ENCODE peak calls at places on chromosomes 5 and 9, in nine cellular contexts. One of them, this sample, is unnamed.

GRCh38 chr5:180803181-180804128 is 849 bp upstream of the MGAT1 start:
- DNase-seq in OCI-LY7: peak
- DNase-seq in neural progenitor cell: peak
- DNase-seq in GM23338: peak
- DNase-seq in SK-N-SH: peak
- DNase-seq in HCT116: no peak
- DNase-seq in MM.1S: peak
- DNase-seq in PC-3: no peak
- DNase-seq in hepatocyte: peak
- DNase-seq in this sample: peak

GRCh38 chr9:107446491-107446890 is 43.1 kb downstream of the KLF4 start:
- DNase-seq in OCI-LY7: no peak
- DNase-seq in neural progenitor cell: no peak
- DNase-seq in GM23338: no peak
- DNase-seq in SK-N-SH: no peak
- DNase-seq in HCT116: no peak
- DNase-seq in MM.1S: no peak
- DNase-seq in PC-3: no peak
- DNase-seq in hepatocyte: no peak
- DNase-seq in this sample: no peak

GRCh38 chr9:36141288-36141687 is 4.8 kb downstream of the GLIPR2 start:
- DNase-seq in OCI-LY7: no peak
- DNase-seq in neural progenitor cell: peak
- DNase-seq in GM23338: peak
- DNase-seq in SK-N-SH: peak
- DNase-seq in HCT116: no peak
- DNase-seq in MM.1S: no peak
- DNase-seq in PC-3: peak
- DNase-seq in hepatocyte: no peak
- DNase-seq in this sample: peak

GRCh38 chr9:87601175-87601574 is 103.5 kb downstream of the DAPK1 start:
- DNase-seq in OCI-LY7: no peak
- DNase-seq in neural progenitor cell: peak
- DNase-seq in GM23338: no peak
- DNase-seq in SK-N-SH: no peak
- DNase-seq in HCT116: no peak
- DNase-seq in MM.1S: no peak
- DNase-seq in PC-3: no peak
- DNase-seq in hepatocyte: peak
- DNase-seq in this sample: no peak

GRCh38 chr9:15927131-15927530 is 374.3 kb downstream of the CCDC171 start:
- DNase-seq in OCI-LY7: no peak
- DNase-seq in neural progenitor cell: no peak
- DNase-seq in GM23338: no peak
- DNase-seq in SK-N-SH: no peak
- DNase-seq in HCT116: no peak
- DNase-seq in MM.1S: no peak
- DNase-seq in PC-3: no peak
- DNase-seq in hepatocyte: no peak
- DNase-seq in this sample: peak

GRCh38 chr5:101425345-101425744 is 522.3 kb upstream of the ST8SIA4 start:
- DNase-seq in OCI-LY7: no peak
- DNase-seq in neural progenitor cell: no peak
- DNase-seq in GM23338: no peak
- DNase-seq in SK-N-SH: no peak
- DNase-seq in HCT116: no peak
- DNase-seq in MM.1S: no peak
- DNase-seq in PC-3: no peak
- DNase-seq in hepatocyte: no peak
- DNase-seq in this sample: peak

GRCh38 chr5:116575635-116576042 is 1.0 kb upstream of the SEMA6A start:
- DNase-seq in OCI-LY7: no peak
- DNase-seq in neural progenitor cell: peak
- DNase-seq in GM23338: peak
- DNase-seq in SK-N-SH: no peak
- DNase-seq in HCT116: no peak
- DNase-seq in MM.1S: no peak
- DNase-seq in PC-3: no peak
- DNase-seq in hepatocyte: peak
- DNase-seq in this sample: peak

GRCh38 chr9:17116400-17116837 is 18.4 kb upstream of the CNTLN start:
- DNase-seq in OCI-LY7: peak
- DNase-seq in neural progenitor cell: peak
- DNase-seq in GM23338: peak
- DNase-seq in SK-N-SH: peak
- DNase-seq in HCT116: peak
- DNase-seq in MM.1S: peak
- DNase-seq in PC-3: peak
- DNase-seq in hepatocyte: peak
- DNase-seq in this sample: peak

GRCh38 chr5:174409070-174409469 is 315.3 kb upstream of the MSX2 start:
- DNase-seq in OCI-LY7: no peak
- DNase-seq in neural progenitor cell: no peak
- DNase-seq in GM23338: peak
- DNase-seq in SK-N-SH: no peak
- DNase-seq in HCT116: no peak
- DNase-seq in MM.1S: no peak
- DNase-seq in PC-3: peak
- DNase-seq in hepatocyte: no peak
- DNase-seq in this sample: no peak
- TF ChIP-seq EZH2phosphoT487 in OCI-LY7: no peak
- TF ChIP-seq EZH2phosphoT487 in neural progenitor cell: no peak
- TF ChIP-seq EZH2phosphoT487 in GM23338: no peak
- TF ChIP-seq EZH2phosphoT487 in SK-N-SH: no peak
- TF ChIP-seq EZH2phosphoT487 in HCT116: no peak
- TF ChIP-seq EZH2phosphoT487 in MM.1S: no peak
- TF ChIP-seq EZH2phosphoT487 in PC-3: no peak
- TF ChIP-seq EZH2phosphoT487 in hepatocyte: no peak
- TF ChIP-seq EZH2phosphoT487 in this sample: no peak

GRCh38 chr5:96434201-96434645 is 1.2 kb upstream of the PCSK1 start:
- DNase-seq in OCI-LY7: peak
- DNase-seq in neural progenitor cell: peak
- DNase-seq in GM23338: peak
- DNase-seq in SK-N-SH: peak
- DNase-seq in HCT116: peak
- DNase-seq in MM.1S: peak
- DNase-seq in PC-3: peak
- DNase-seq in hepatocyte: peak
- DNase-seq in this sample: peak

GRCh38 chr5:96431376-96432244 is 1.4 kb downstream of the PCSK1 start:
- DNase-seq in OCI-LY7: no peak
- DNase-seq in neural progenitor cell: peak
- DNase-seq in GM23338: peak
- DNase-seq in SK-N-SH: no peak
- DNase-seq in HCT116: no peak
- DNase-seq in MM.1S: no peak
- DNase-seq in PC-3: no peak
- DNase-seq in hepatocyte: no peak
- DNase-seq in this sample: peak

GRCh38 chr5:96427823-96428222 is 5.2 kb downstream of the PCSK1 start:
- DNase-seq in OCI-LY7: no peak
- DNase-seq in neural progenitor cell: peak
- DNase-seq in GM23338: peak
- DNase-seq in SK-N-SH: no peak
- DNase-seq in HCT116: no peak
- DNase-seq in MM.1S: no peak
- DNase-seq in PC-3: no peak
- DNase-seq in hepatocyte: peak
- DNase-seq in this sample: peak

GRCh38 chr5:96432245-96433065 is 593 bp downstream of the PCSK1 start:
- DNase-seq in OCI-LY7: no peak
- DNase-seq in neural progenitor cell: peak
- DNase-seq in GM23338: peak
- DNase-seq in SK-N-SH: peak
- DNase-seq in HCT116: no peak
- DNase-seq in MM.1S: no peak
- DNase-seq in PC-3: no peak
- DNase-seq in hepatocyte: peak
- DNase-seq in this sample: peak

GRCh38 chr5:96433066-96433447 is at the start of gene PCSK1:
- DNase-seq in OCI-LY7: no peak
- DNase-seq in neural progenitor cell: peak
- DNase-seq in GM23338: peak
- DNase-seq in SK-N-SH: peak
- DNase-seq in HCT116: no peak
- DNase-seq in MM.1S: no peak
- DNase-seq in PC-3: no peak
- DNase-seq in hepatocyte: no peak
- DNase-seq in this sample: peak
- H3K4me3 ChIP-seq in OCI-LY7: no peak
- H3K4me3 ChIP-seq in neural progenitor cell: peak
- H3K4me3 ChIP-seq in GM23338: peak
- H3K4me3 ChIP-seq in SK-N-SH: no peak
- H3K4me3 ChIP-seq in HCT116: no peak
- H3K4me3 ChIP-seq in MM.1S: no peak
- H3K4me3 ChIP-seq in PC-3: no peak
- H3K4me3 ChIP-seq in hepatocyte: no peak
- H3K4me3 ChIP-seq in this sample: peak

GRCh38 chr9:136685216-136685615 is 2.0 kb downstream of the AGPAT2 start:
- DNase-seq in OCI-LY7: no peak
- DNase-seq in neural progenitor cell: no peak
- DNase-seq in GM23338: no peak
- DNase-seq in SK-N-SH: no peak
- DNase-seq in HCT116: no peak
- DNase-seq in MM.1S: no peak
- DNase-seq in PC-3: no peak
- DNase-seq in hepatocyte: no peak
- DNase-seq in this sample: no peak

GRCh38 chr9:136686534-136686793 is 793 bp downstream of the AGPAT2 start:
- DNase-seq in OCI-LY7: no peak
- DNase-seq in neural progenitor cell: no peak
- DNase-seq in GM23338: no peak
- DNase-seq in SK-N-SH: no peak
- DNase-seq in HCT116: no peak
- DNase-seq in MM.1S: no peak
- DNase-seq in PC-3: no peak
- DNase-seq in hepatocyte: no peak
- DNase-seq in this sample: no peak

GRCh38 chr9:136686794-136687711 is at the start of gene AGPAT2:
- DNase-seq in OCI-LY7: peak
- DNase-seq in neural progenitor cell: peak
- DNase-seq in GM23338: peak
- DNase-seq in SK-N-SH: peak
- DNase-seq in HCT116: peak
- DNase-seq in MM.1S: no peak
- DNase-seq in PC-3: peak
- DNase-seq in hepatocyte: peak
- DNase-seq in this sample: peak

GRCh38 chr9:136684799-136685198 is 2.5 kb downstream of the AGPAT2 start:
- DNase-seq in OCI-LY7: no peak
- DNase-seq in neural progenitor cell: no peak
- DNase-seq in GM23338: no peak
- DNase-seq in SK-N-SH: no peak
- DNase-seq in HCT116: no peak
- DNase-seq in MM.1S: no peak
- DNase-seq in PC-3: no peak
- DNase-seq in hepatocyte: no peak
- DNase-seq in this sample: no peak

DNA sequence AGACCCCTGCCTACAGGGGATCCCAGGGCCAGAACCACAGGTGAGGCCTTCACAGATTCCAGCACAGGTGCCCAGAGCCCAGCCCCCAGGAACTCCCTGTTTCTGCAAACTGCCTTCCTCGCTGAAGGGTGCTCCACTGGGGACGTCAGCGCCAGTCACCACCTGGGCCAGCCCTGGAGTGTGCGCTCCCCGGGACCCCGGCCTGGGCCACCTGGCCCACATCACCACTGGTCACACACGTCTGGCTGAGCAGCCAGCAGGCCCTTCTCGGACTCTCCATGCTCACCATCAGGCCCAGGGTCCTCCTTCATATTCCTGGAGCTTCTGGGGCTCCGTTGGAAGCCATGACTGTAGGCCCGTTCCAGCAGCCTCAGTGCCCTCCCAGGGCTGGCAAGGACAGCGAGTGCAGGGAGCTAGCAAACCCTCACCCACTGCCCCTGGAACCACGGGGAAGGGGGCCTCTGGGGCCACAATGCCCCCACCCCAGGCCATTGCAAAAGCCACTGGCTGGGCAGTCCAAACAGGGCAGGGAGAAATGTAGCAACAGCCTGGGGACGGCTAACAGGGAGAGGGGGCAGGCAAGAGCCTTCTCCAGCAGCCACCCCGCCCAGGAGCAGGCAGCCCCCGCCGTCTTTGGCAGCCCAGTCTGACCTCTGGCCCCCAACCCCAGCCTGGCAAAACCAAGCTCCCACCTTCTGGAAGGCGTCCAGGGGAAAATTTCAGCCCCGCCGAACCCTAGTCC is 1.3 kb downstream of the AGPAT2 start:
- DNase-seq in OCI-LY7: peak
- DNase-seq in neural progenitor cell: no peak
- DNase-seq in GM23338: no peak
- DNase-seq in SK-N-SH: peak
- DNase-seq in HCT116: no peak
- DNase-seq in MM.1S: no peak
- DNase-seq in PC-3: no peak
- DNase-seq in hepatocyte: no peak
- DNase-seq in this sample: peak
- TF ChIP-seq EZH2phosphoT487 in OCI-LY7: no peak
- TF ChIP-seq EZH2phosphoT487 in neural progenitor cell: no peak
- TF ChIP-seq EZH2phosphoT487 in GM23338: no peak
- TF ChIP-seq EZH2phosphoT487 in SK-N-SH: no peak
- TF ChIP-seq EZH2phosphoT487 in HCT116: no peak
- TF ChIP-seq EZH2phosphoT487 in MM.1S: no peak
- TF ChIP-seq EZH2phosphoT487 in PC-3: no peak
- TF ChIP-seq EZH2phosphoT487 in hepatocyte: no peak
- TF ChIP-seq EZH2phosphoT487 in this sample: no peak

GRCh38 chr5:108729306-108729645 is 18.4 kb upstream of the FER start:
- DNase-seq in OCI-LY7: no peak
- DNase-seq in neural progenitor cell: no peak
- DNase-seq in GM23338: no peak
- DNase-seq in SK-N-SH: no peak
- DNase-seq in HCT116: no peak
- DNase-seq in MM.1S: no peak
- DNase-seq in PC-3: no peak
- DNase-seq in hepatocyte: no peak
- DNase-seq in this sample: no peak

GRCh38 chr5:108727639-108728565 is 19.8 kb upstream of the FER start:
- DNase-seq in OCI-LY7: peak
- DNase-seq in neural progenitor cell: peak
- DNase-seq in GM23338: peak
- DNase-seq in SK-N-SH: peak
- DNase-seq in HCT116: peak
- DNase-seq in MM.1S: peak
- DNase-seq in PC-3: peak
- DNase-seq in hepatocyte: peak
- DNase-seq in this sample: peak

GRCh38 chr5:108728566-108729305 is 19.0 kb upstream of the FER start:
- DNase-seq in OCI-LY7: no peak
- DNase-seq in neural progenitor cell: no peak
- DNase-seq in GM23338: peak
- DNase-seq in SK-N-SH: peak
- DNase-seq in HCT116: no peak
- DNase-seq in MM.1S: peak
- DNase-seq in PC-3: no peak
- DNase-seq in hepatocyte: peak
- DNase-seq in this sample: no peak

GRCh38 chr5:108726446-108727091 is 21.1 kb upstream of the FER start:
- DNase-seq in OCI-LY7: no peak
- DNase-seq in neural progenitor cell: no peak
- DNase-seq in GM23338: no peak
- DNase-seq in SK-N-SH: no peak
- DNase-seq in HCT116: no peak
- DNase-seq in MM.1S: no peak
- DNase-seq in PC-3: peak
- DNase-seq in hepatocyte: no peak
- DNase-seq in this sample: peak

DNA sequence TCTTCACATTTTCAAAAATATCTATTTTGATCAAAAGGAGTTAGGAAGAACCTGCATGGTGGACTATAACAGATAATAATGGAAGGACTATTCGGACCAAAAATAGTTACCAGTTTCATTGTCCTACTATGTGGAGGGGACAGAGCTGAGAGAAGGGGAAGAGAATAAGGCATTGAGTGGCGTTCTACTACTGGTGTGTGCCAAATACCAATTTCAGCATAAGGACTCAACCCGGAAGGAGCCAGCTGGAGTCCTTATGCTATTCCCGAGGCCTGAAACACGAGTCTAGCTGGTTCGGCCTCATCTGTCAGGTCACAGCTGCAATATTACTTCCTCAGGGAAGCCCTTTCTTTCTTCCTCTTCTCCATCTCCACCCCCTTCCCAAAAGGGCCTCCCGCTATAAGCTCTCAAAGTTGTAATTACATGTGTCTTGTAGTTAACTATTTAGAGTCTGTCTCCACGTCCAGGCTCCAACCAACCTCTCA is 20.5 kb upstream of the FER start:
- DNase-seq in OCI-LY7: no peak
- DNase-seq in neural progenitor cell: peak
- DNase-seq in GM23338: peak
- DNase-seq in SK-N-SH: no peak
- DNase-seq in HCT116: no peak
- DNase-seq in MM.1S: no peak
- DNase-seq in PC-3: no peak
- DNase-seq in hepatocyte: peak
- DNase-seq in this sample: peak
- H3K4me3 ChIP-seq in OCI-LY7: no peak
- H3K4me3 ChIP-seq in neural progenitor cell: peak
- H3K4me3 ChIP-seq in GM23338: peak
- H3K4me3 ChIP-seq in SK-N-SH: peak
- H3K4me3 ChIP-seq in HCT116: peak
- H3K4me3 ChIP-seq in MM.1S: peak
- H3K4me3 ChIP-seq in PC-3: peak
- H3K4me3 ChIP-seq in hepatocyte: peak
- H3K4me3 ChIP-seq in this sample: peak

This sample was measured in GM23248.